ENCODE peak calls at places on chromosomes 4 and X, in eight cellular contexts. P, R, D, K, W, C, H and X are unnamed samples.
A peak's percentile ranks its signal among the peaks of the same experiment; 100 is the strongest.

GRCh38 chrX:39508300-39508692 is 589.5 kb downstream of the BCOR start:
- DNase-seq in P (no peak), R (no peak), D (no peak), K (no peak), W (no peak), C (peak; percentile 25), H (no peak), X (no peak)

GRCh38 chr4:87937523-87937922 is 38.0 kb upstream of the SPP1 start:
- DNase-seq in P (no peak), R (no peak), D (no peak), K (no peak), W (no peak), C (no peak), H (no peak), X (no peak)

GRCh38 chrX:120302434-120302833 is 8.8 kb downstream of the TMEM255A start:
- DNase-seq in P (no peak), R (no peak), D (no peak), K (no peak), W (peak; percentile 65), C (peak; percentile 28), H (peak; percentile 92), X (peak; percentile 40)

GRCh38 chrX:136147966-136148365 is 633 bp downstream of the FHL1 start:
- DNase-seq in P (peak; percentile 21), R (peak; percentile 74), D (peak; percentile 32), K (peak; percentile 75), W (no peak), C (no peak), H (no peak), X (no peak)

GRCh38 chr4:183987987-183988392 is 82.9 kb downstream of the STOX2 start:
- DNase-seq in P (peak; percentile 53), R (peak; percentile 90), D (peak; percentile 28), K (peak; percentile 78), W (no peak), C (no peak), H (no peak), X (peak; percentile 87)

GRCh38 chrX:18390941-18391538 is 34.4 kb upstream of the CDKL5 start:
- DNase-seq in P (peak; percentile 85), R (peak; percentile 79), D (peak; percentile 50), K (no peak), W (peak; percentile 65), C (peak; percentile 63), H (peak; percentile 54), X (peak; percentile 78)

GRCh38 chrX:66635360-66635759 is 3.5 kb downstream of the EDA2R start:
- DNase-seq in P (peak; percentile 75), R (no peak), D (no peak), K (no peak), W (no peak), C (no peak), H (no peak), X (peak; percentile 72)

GRCh38 chr4:38930199-38930598 is 62.6 kb downstream of the FAM114A1 start:
- DNase-seq in P (no peak), R (no peak), D (no peak), K (no peak), W (no peak), C (peak; percentile 43), H (no peak), X (no peak)

GRCh38 chr4:164876680-164877324 is at the start of gene APELA:
- DNase-seq in P (no peak), R (no peak), D (no peak), K (no peak), W (peak; percentile 56), C (no peak), H (no peak), X (peak; percentile 77)